ENCODE peak calls at places on chromosomes 3 and 15, in five cellular contexts. W is WTC11; J is activated gamma-delta T cell treated with Interleukin-2 at 50 U/mL for 16 hours; S is memory B cell; H is activated T-cell treated with anti-CD3 and anti-CD28 coated beads, Interleukin-2, amount 50 U/mL, for 72 hours. L is an unnamed sample.

GRCh38 chr15:20645956-20646355 is 104.4 kb upstream of the GOLGA6L6 start:
- DNase-seq in S (no peak), J (no peak), H (peak), W (no peak), L (no peak)

GRCh38 chr15:44676676-44677075 is 13.2 kb upstream of the SPG11 start:
- DNase-seq in S (no peak), J (peak), W (no peak), H (peak), L (no peak)

GRCh38 chr3:32340639-32341365 is 50.9 kb upstream of the CMTM7 start:
- DNase-seq in J (no peak), H (no peak), S (no peak), W (no peak), L (no peak)

GRCh38 chr3:15264486-15264885 is 58.4 kb downstream of the CAPN7 start:
- DNase-seq in S (no peak), H (no peak), J (no peak), W (no peak), L (no peak)

GRCh38 chr3:29324180-29324651 is 43.3 kb downstream of the RBMS3 start:
- DNase-seq in J (no peak), S (no peak), W (no peak), H (no peak), L (peak)

GRCh38 chr3:49689046-49689886 is at the start of the genes MST1 and RNF123:
- DNase-seq in S (peak), H (peak), W (peak), J (peak), L (peak)

GRCh38 chr3:194971965-194972364 is 286.3 kb downstream of the FAM43A start:
- DNase-seq in H (no peak), J (no peak), S (no peak), W (no peak), L (no peak)

GRCh38 chr3:14262212-14262611 is 83.6 kb downstream of the LSM3 start:
- DNase-seq in S (no peak), W (no peak), J (no peak), H (no peak), L (no peak)

GRCh38 chr3:122030381-122031122 is 8.5 kb upstream of the ILDR1 start:
- DNase-seq in J (no peak), W (no peak), S (no peak), H (peak), L (no peak)

GRCh38 chr3:33277193-33277882 is at the start of gene FBXL2:
- DNase-seq in S (peak), W (peak), H (peak), J (no peak), L (peak)

GRCh38 chr3:42749753-42750231 is 23.3 kb downstream of the CCDC13 start:
- DNase-seq in W (peak), J (no peak), S (no peak), H (no peak), L (no peak)

GRCh38 chr15:29692527-29692926 is 129.7 kb downstream of the TJP1 start:
- DNase-seq in H (no peak), J (no peak), W (no peak), S (no peak), L (no peak)

GRCh38 chr15:63836579-63836978 is 2.8 kb upstream of the HERC1 start:
- DNase-seq in H (no peak), W (no peak), S (no peak), J (no peak), L (no peak)

GRCh38 chr15:64246364-64247189 is 83.8 kb upstream of the PPIB start:
- DNase-seq in H (peak), J (no peak), W (no peak), S (no peak), L (peak)

GRCh38 chr3:79654019-79654418 is 113.8 kb downstream of the ROBO1 start:
- DNase-seq in S (no peak), W (no peak), J (no peak), H (no peak), L (no peak)

GRCh38 chr3:34777361-34777760 is 862.0 kb upstream of the ARPP21 start:
- DNase-seq in J (no peak), S (no peak), H (no peak), W (no peak), L (no peak)

GRCh38 chr3:183188895-183189462 is 26.4 kb upstream of the LAMP3 start:
- DNase-seq in H (peak), W (peak), J (peak), S (no peak), L (no peak)

GRCh38 chr3:31953091-31953490 is 28.0 kb downstream of the OSBPL10 start:
- DNase-seq in H (no peak), J (no peak), W (no peak), S (no peak), L (no peak)

GRCh38 chr15:75750261-75751050 is 37.8 kb upstream of the CSPG4 start:
- DNase-seq in J (no peak), S (no peak), W (no peak), H (no peak), L (no peak)

GRCh38 chr3:32326791-32327190 is 64.9 kb upstream of the CMTM7 start:
- DNase-seq in J (no peak), W (no peak), S (no peak), H (no peak), L (no peak)

GRCh38 chr3:46909535-46910161 is 32.1 kb downstream of the PTH1R start:
- DNase-seq in S (peak), W (peak), H (peak), J (peak), L (no peak)

GRCh38 chr3:139561959-139562676 is 22.6 kb upstream of the RBP1 start:
- DNase-seq in S (no peak), J (no peak), W (peak), H (no peak), L (no peak)

GRCh38 chr3:136949708-136950107 is 8.1 kb upstream of the IL20RB start:
- DNase-seq in S (no peak), W (no peak), J (no peak), H (no peak), L (no peak)

GRCh38 chr3:139646505-139646904 is 31.3 kb downstream of the NMNAT3 start:
- DNase-seq in W (no peak), S (no peak), J (no peak), H (no peak), L (no peak)

GRCh38 chr3:30948436-30948835 is 54.0 kb upstream of the GADL1 start:
- DNase-seq in H (no peak), J (no peak), S (no peak), W (no peak), L (no peak)

GRCh38 chr3:133274477-133274876 is 125.4 kb upstream of the BFSP2 start:
- DNase-seq in W (no peak), H (no peak), S (no peak), J (no peak), L (no peak)

GRCh38 chr3:108100906-108101305 is 10.1 kb upstream of the CD47 start:
- DNase-seq in J (no peak), H (peak), S (peak), W (no peak), L (no peak)

GRCh38 chr15:92653836-92654524 is 1.6 kb downstream of the FAM174B start:
- DNase-seq in H (no peak), J (no peak), S (no peak), W (no peak), L (no peak)

L was measured in retinal pigment epithelial cell.